ENCODE peak calls at places on chromosome 5, in ten cellular contexts. S, N, D, I, L, Z, K, F, G and H are unnamed samples.

GRCh38 chr5:142697846-142698245 is 12.0 kb upstream of the FGF1 start:
- DNase-seq in N (no peak), G (no peak), K (peak), L (no peak), I (no peak), Z (no peak), F (no peak), S (peak), D (no peak), H (no peak)

GRCh38 chr5:31196309-31196708 is 2.8 kb downstream of the CDH6 start:
- DNase-seq in N (no peak), Z (no peak), K (no peak), D (no peak), S (no peak), I (no peak), F (no peak), L (no peak), G (no peak), H (peak)

GRCh38 chr5:74400067-74400466 is 240.5 kb downstream of the ENC1 start:
- DNase-seq in L (no peak), I (no peak), G (no peak), F (no peak), S (no peak), K (no peak), N (no peak), D (no peak), Z (no peak), H (no peak)

GRCh38 chr5:113678924-113679575 is 165.6 kb downstream of the YTHDC2 start:
- DNase-seq in L (peak), G (no peak), I (peak), K (no peak), S (no peak), N (no peak), F (peak), Z (no peak), D (no peak), H (peak)

GRCh38 chr5:99034336-99034735 is 105.5 kb upstream of the CHD1 start:
- DNase-seq in I (peak), G (no peak), F (no peak), D (no peak), S (no peak), K (no peak), N (peak), L (no peak), Z (no peak), H (peak)

GRCh38 chr5:16489322-16489791 is 23.8 kb upstream of the ZNF622 start:
- DNase-seq in N (no peak), I (peak), F (no peak), D (peak), L (peak), G (no peak), S (peak), K (no peak), Z (no peak), H (peak)

GRCh38 chr5:10393491-10393890 is 40.0 kb downstream of the MARCHF6 start:
- DNase-seq in L (no peak), D (no peak), K (no peak), Z (no peak), F (no peak), I (peak), G (no peak), N (no peak), S (no peak), H (no peak)

GRCh38 chr5:177445052-177446016 is 1.3 kb upstream of the PRR7 start:
- DNase-seq in N (no peak), F (no peak), G (no peak), S (no peak), D (no peak), L (no peak), I (no peak), K (no peak), Z (no peak), H (no peak)

GRCh38 chr5:82723168-82723567 is 354.0 kb downstream of the TMEM167A start:
- DNase-seq in D (no peak), I (no peak), L (no peak), K (no peak), Z (no peak), G (no peak), F (no peak), S (no peak), N (no peak), H (no peak)

GRCh38 chr5:129103397-129103796 is 8.8 kb downstream of the ISOC1 start:
- DNase-seq in G (no peak), D (no peak), I (no peak), F (no peak), N (no peak), L (no peak), S (no peak), Z (no peak), K (no peak), H (no peak)

GRCh38 chr5:135131801-135132675 is 98.0 kb upstream of the PITX1 start:
- DNase-seq in D (no peak), K (no peak), N (no peak), S (no peak), F (no peak), Z (no peak), L (no peak), I (no peak), G (no peak), H (no peak)

GRCh38 chr5:135075621-135076585 is 41.9 kb upstream of the PITX1 start:
- DNase-seq in L (no peak), G (no peak), F (no peak), N (no peak), S (no peak), Z (no peak), K (no peak), D (no peak), I (peak), H (no peak)

GRCh38 chr5:67620386-67621039 is 423.9 kb upstream of the CD180 start:
- DNase-seq in K (no peak), F (no peak), N (no peak), L (no peak), G (no peak), S (no peak), D (no peak), Z (no peak), I (no peak), H (no peak)

GRCh38 chr5:78829811-78830499 is 155.2 kb downstream of the ARSB start:
- DNase-seq in K (peak), N (no peak), L (peak), G (no peak), Z (no peak), S (peak), F (no peak), D (no peak), I (no peak), H (no peak)

GRCh38 chr5:36158144-36158543 is 6.2 kb downstream of the SKP2 start:
- DNase-seq in S (no peak), G (no peak), N (peak), F (no peak), K (no peak), D (no peak), Z (no peak), I (peak), L (no peak), H (no peak)

GRCh38 chr5:35822541-35822940 is 34.1 kb upstream of the IL7R start:
- DNase-seq in K (no peak), I (no peak), Z (no peak), G (peak), N (no peak), S (no peak), F (no peak), D (no peak), L (no peak), H (no peak)

GRCh38 chr5:72476721-72477120 is 30.5 kb downstream of the ZNF366 start:
- DNase-seq in D (no peak), S (no peak), F (no peak), G (no peak), I (no peak), L (no peak), N (no peak), Z (no peak), K (no peak), H (no peak)

GRCh38 chr5:176644294-176644693 is 3.0 kb upstream of the TSPAN17 start:
- DNase-seq in L (no peak), Z (no peak), G (no peak), I (no peak), K (no peak), F (no peak), S (no peak), N (no peak), D (no peak), H (no peak)

GRCh38 chr5:154238776-154239481 is 48.4 kb downstream of the GALNT10 start:
- DNase-seq in L (no peak), Z (no peak), G (no peak), K (no peak), F (no peak), S (no peak), D (no peak), I (no peak), N (no peak), H (no peak)

GRCh38 chr5:80128129-80128528 is 93.0 kb downstream of the THBS4 start:
- DNase-seq in D (no peak), I (peak), N (peak), Z (no peak), G (no peak), L (no peak), K (no peak), F (no peak), S (no peak), H (no peak)

GRCh38 chr5:41787257-41787656 is 83.0 kb downstream of the OXCT1 start:
- DNase-seq in Z (no peak), N (no peak), L (no peak), D (no peak), S (no peak), F (no peak), G (no peak), I (no peak), K (no peak), H (no peak)

GRCh38 chr5:1879292-1880263 is 3.1 kb downstream of the IRX4 start:
- DNase-seq in Z (no peak), K (no peak), N (no peak), F (no peak), I (no peak), G (no peak), S (no peak), L (no peak), D (no peak), H (no peak)

GRCh38 chr5:87755378-87755777 is 342.6 kb upstream of the CCNH start:
- DNase-seq in S (no peak), L (no peak), D (no peak), Z (no peak), G (no peak), N (no peak), F (no peak), K (no peak), I (no peak), H (no peak)

GRCh38 chr5:135365281-135365680 is 33.8 kb downstream of the MACROH2A1 start:
- DNase-seq in S (no peak), F (no peak), D (no peak), N (no peak), I (no peak), G (no peak), K (peak), Z (no peak), L (no peak), H (no peak)

GRCh38 chr5:54533541-54534179 is 16.1 kb downstream of the SNX18 start:
- DNase-seq in F (no peak), N (no peak), Z (no peak), L (peak), I (no peak), K (no peak), S (no peak), G (no peak), D (no peak), H (no peak)

GRCh38 chr5:170788626-170789304 is 5.2 kb downstream of the GABRP start:
- DNase-seq in K (peak), S (no peak), I (no peak), D (no peak), L (no peak), N (no peak), Z (no peak), F (no peak), G (no peak), H (no peak)

GRCh38 chr5:141650851-141651727 is at the start of gene FCHSD1:
- DNase-seq in F (no peak), Z (peak), S (no peak), L (peak), D (peak), N (peak), G (peak), K (peak), I (peak), H (peak)

GRCh38 chr5:111782171-111782570 is 25.2 kb upstream of the NREP start:
- DNase-seq in N (peak), L (no peak), Z (no peak), K (no peak), F (no peak), I (no peak), D (no peak), S (no peak), G (no peak), H (no peak)

GRCh38 chr5:81544351-81545001 is 150.5 kb upstream of the ACOT12 start:
- DNase-seq in N (no peak), F (no peak), D (no peak), L (no peak), K (no peak), I (no peak), S (no peak), Z (no peak), G (no peak), H (peak)

GRCh38 chr5:123371575-123372179 is 51.5 kb downstream of the CEP120 start:
- DNase-seq in I (peak), F (no peak), L (peak), D (no peak), K (peak), S (no peak), G (peak), Z (no peak), N (no peak), H (peak)

GRCh38 chr5:88836195-88836838 is 46.7 kb downstream of the MEF2C start:
- DNase-seq in K (no peak), N (no peak), I (no peak), L (no peak), F (no peak), D (no peak), G (no peak), Z (no peak), S (no peak), H (no peak)

GRCh38 chr5:35029333-35029732 is 18.4 kb downstream of the AGXT2 start:
- DNase-seq in S (no peak), G (no peak), K (no peak), D (no peak), Z (no peak), L (no peak), I (peak), F (no peak), N (peak), H (no peak)